ENCODE peak calls at places on chromosomes 5 and 9, in five cellular contexts. One of them, this sample, is unnamed.

GRCh38 chr9:129440394-129441186 is 180.3 kb downstream of the C9orf50 start:
- DNase-seq in transverse colon: no peak
- DNase-seq in HepG2: no peak
- DNase-seq in K562: no peak
- DNase-seq in stomach: no peak
- DNase-seq in this sample: no peak

GRCh38 chr9:1722404-1722803 is 292.7 kb upstream of the SMARCA2 start:
- DNase-seq in K562: no peak
- DNase-seq in HepG2: no peak
- DNase-seq in stomach: no peak
- DNase-seq in transverse colon: no peak
- DNase-seq in this sample: no peak

GRCh38 chr5:139148986-139149385 is 49.2 kb downstream of the SIL1 start:
- DNase-seq in transverse colon: no peak
- DNase-seq in K562: no peak
- DNase-seq in stomach: no peak
- DNase-seq in HepG2: no peak
- DNase-seq in this sample: no peak

GRCh38 chr9:125659954-125660353 is 47.1 kb downstream of the MAPKAP1 start:
- DNase-seq in HepG2: no peak
- DNase-seq in transverse colon: no peak
- DNase-seq in stomach: no peak
- DNase-seq in K562: no peak
- DNase-seq in this sample: no peak

GRCh38 chr9:131402738-131403492 is 9.0 kb downstream of the PRRC2B start:
- DNase-seq in K562: peak; percentile 1
- DNase-seq in stomach: peak; percentile 86
- DNase-seq in HepG2: peak; percentile 93
- DNase-seq in transverse colon: peak; percentile 79
- DNase-seq in this sample: peak; percentile 96

GRCh38 chr9:131618785-131619184 is 73.5 kb downstream of the PRRT1B start:
- DNase-seq in K562: no peak
- DNase-seq in stomach: no peak
- DNase-seq in transverse colon: no peak
- DNase-seq in HepG2: no peak
- DNase-seq in this sample: no peak

GRCh38 chr9:128383007-128383753 is 12.0 kb downstream of the URM1 start:
- DNase-seq in transverse colon: no peak
- DNase-seq in K562: no peak
- DNase-seq in stomach: no peak
- DNase-seq in HepG2: no peak
- DNase-seq in this sample: no peak

GRCh38 chr9:112029921-112030444 is 133.4 kb downstream of the UGCG start:
- DNase-seq in stomach: peak; percentile 37
- DNase-seq in K562: no peak
- DNase-seq in transverse colon: no peak
- DNase-seq in HepG2: peak; percentile 43
- DNase-seq in this sample: no peak

GRCh38 chr9:17807670-17808282 is 228.9 kb downstream of the SH3GL2 start:
- DNase-seq in HepG2: peak; percentile 23
- DNase-seq in stomach: peak; percentile 52
- DNase-seq in transverse colon: peak; percentile 27
- DNase-seq in K562: no peak
- DNase-seq in this sample: no peak

GRCh38 chr9:92407818-92408217 is 3.4 kb upstream of the OGN start:
- DNase-seq in K562: no peak
- DNase-seq in stomach: no peak
- DNase-seq in HepG2: no peak
- DNase-seq in transverse colon: no peak
- DNase-seq in this sample: no peak

GRCh38 chr5:129361441-129362025 is 98.6 kb upstream of the ADAMTS19 start:
- DNase-seq in transverse colon: no peak
- DNase-seq in stomach: no peak
- DNase-seq in K562: no peak
- DNase-seq in HepG2: no peak
- DNase-seq in this sample: no peak

GRCh38 chr9:127837346-127837745 is 17.1 kb downstream of the ENG start:
- DNase-seq in stomach: no peak
- DNase-seq in HepG2: no peak
- DNase-seq in transverse colon: no peak
- DNase-seq in K562: no peak
- DNase-seq in this sample: no peak

GRCh38 chr9:86795047-86795437 is 152.3 kb downstream of the GAS1 start:
- DNase-seq in HepG2: no peak
- DNase-seq in stomach: no peak
- DNase-seq in K562: no peak
- DNase-seq in transverse colon: no peak
- DNase-seq in this sample: no peak

GRCh38 chr5:132751444-132751843 is 4.2 kb downstream of the CCNI2 start:
- DNase-seq in stomach: no peak
- DNase-seq in HepG2: no peak
- DNase-seq in transverse colon: peak; percentile 10
- DNase-seq in K562: no peak
- DNase-seq in this sample: peak; percentile 84

GRCh38 chr9:72428329-72428728 is 63.3 kb upstream of the ZFAND5 start:
- DNase-seq in K562: no peak
- DNase-seq in HepG2: no peak
- DNase-seq in transverse colon: no peak
- DNase-seq in stomach: no peak
- DNase-seq in this sample: no peak

GRCh38 chr9:16289639-16290038 is 580.8 kb downstream of the BNC2 start:
- DNase-seq in transverse colon: no peak
- DNase-seq in HepG2: no peak
- DNase-seq in stomach: no peak
- DNase-seq in K562: no peak
- DNase-seq in this sample: no peak

GRCh38 chr5:95862636-95863382 is 40.3 kb upstream of the GLRX start:
- DNase-seq in stomach: no peak
- DNase-seq in transverse colon: no peak
- DNase-seq in HepG2: peak; percentile 96
- DNase-seq in K562: no peak
- DNase-seq in this sample: no peak

GRCh38 chr5:172805018-172805683 is 28.9 kb upstream of the ERGIC1 start:
- DNase-seq in transverse colon: no peak
- DNase-seq in stomach: no peak
- DNase-seq in K562: no peak
- DNase-seq in HepG2: no peak
- DNase-seq in this sample: no peak

GRCh38 chr9:134319306-134320194 is 6.7 kb upstream of the RXRA start:
- DNase-seq in transverse colon: no peak
- DNase-seq in stomach: no peak
- DNase-seq in HepG2: no peak
- DNase-seq in K562: no peak
- DNase-seq in this sample: peak; percentile 63

GRCh38 chr9:122205176-122205575 is 23.6 kb downstream of the LHX6 start:
- DNase-seq in stomach: no peak
- DNase-seq in K562: no peak
- DNase-seq in transverse colon: no peak
- DNase-seq in HepG2: no peak
- DNase-seq in this sample: no peak

GRCh38 chr5:163916376-163916775 is 411.0 kb downstream of the MAT2B start:
- DNase-seq in K562: no peak
- DNase-seq in stomach: no peak
- DNase-seq in HepG2: no peak
- DNase-seq in transverse colon: peak; percentile 39
- DNase-seq in this sample: no peak

GRCh38 chr5:180343846-180344327 is 9.2 kb downstream of the GFPT2 start:
- DNase-seq in K562: no peak
- DNase-seq in transverse colon: no peak
- DNase-seq in stomach: no peak
- DNase-seq in HepG2: no peak
- DNase-seq in this sample: peak; percentile 78

GRCh38 chr5:167945542-167946384 is 345.7 kb upstream of the WWC1 start:
- DNase-seq in stomach: no peak
- DNase-seq in HepG2: no peak
- DNase-seq in transverse colon: no peak
- DNase-seq in K562: no peak
- DNase-seq in this sample: no peak

GRCh38 chr9:126702501-126703329 is 89.0 kb downstream of the LMX1B start:
- DNase-seq in K562: peak; percentile 80
- DNase-seq in HepG2: no peak
- DNase-seq in transverse colon: no peak
- DNase-seq in stomach: no peak
- DNase-seq in this sample: peak; percentile 52

GRCh38 chr5:55533806-55534435 is 843 bp downstream of the PLPP1 start:
- DNase-seq in HepG2: peak; percentile 54
- DNase-seq in K562: no peak
- DNase-seq in stomach: peak; percentile 53
- DNase-seq in transverse colon: peak; percentile 53
- DNase-seq in this sample: no peak

GRCh38 chr9:69996947-69997346 is 46.7 kb upstream of the MAMDC2 start:
- DNase-seq in transverse colon: no peak
- DNase-seq in HepG2: no peak
- DNase-seq in K562: no peak
- DNase-seq in stomach: no peak
- DNase-seq in this sample: no peak

GRCh38 chr5:149658299-149658698 is 71.8 kb upstream of the PPARGC1B start:
- DNase-seq in HepG2: no peak
- DNase-seq in K562: no peak
- DNase-seq in transverse colon: no peak
- DNase-seq in stomach: peak; percentile 63
- DNase-seq in this sample: no peak

GRCh38 chr9:137504432-137504777 is 45.3 kb upstream of the NSMF start:
- DNase-seq in transverse colon: no peak
- DNase-seq in stomach: no peak
- DNase-seq in K562: no peak
- DNase-seq in HepG2: no peak
- DNase-seq in this sample: no peak

GRCh38 chr5:76620166-76620565 is 3.0 kb downstream of the F2RL2 start:
- DNase-seq in stomach: no peak
- DNase-seq in HepG2: no peak
- DNase-seq in transverse colon: no peak
- DNase-seq in K562: peak; percentile 40
- DNase-seq in this sample: no peak

GRCh38 chr5:98794414-98795080 is 21.1 kb downstream of the RGMB start:
- DNase-seq in K562: no peak
- DNase-seq in HepG2: no peak
- DNase-seq in transverse colon: no peak
- DNase-seq in stomach: no peak
- DNase-seq in this sample: no peak
- TF ChIP-seq POLR2A in K562: no peak
- TF ChIP-seq POLR2A in HepG2: no peak
- TF ChIP-seq POLR2A in transverse colon: no peak
- TF ChIP-seq POLR2A in stomach: no peak
- TF ChIP-seq POLR2A in this sample: no peak

GRCh38 chr5:158857376-158857775 is 242.3 kb downstream of the EBF1 start:
- DNase-seq in transverse colon: no peak
- DNase-seq in K562: no peak
- DNase-seq in stomach: no peak
- DNase-seq in HepG2: no peak
- DNase-seq in this sample: no peak

GRCh38 chr5:158858011-158858410 is 241.7 kb downstream of the EBF1 start:
- DNase-seq in transverse colon: no peak
- DNase-seq in K562: no peak
- DNase-seq in stomach: no peak
- DNase-seq in HepG2: no peak
- DNase-seq in this sample: no peak

GRCh38 chr5:158856794-158857193 is 242.9 kb downstream of the EBF1 start:
- DNase-seq in HepG2: no peak
- DNase-seq in stomach: no peak
- DNase-seq in transverse colon: no peak
- DNase-seq in K562: no peak
- DNase-seq in this sample: no peak

GRCh38 chr5:158860706-158861105 is 239.0 kb downstream of the EBF1 start:
- DNase-seq in K562: no peak
- DNase-seq in HepG2: no peak
- DNase-seq in transverse colon: no peak
- DNase-seq in stomach: no peak
- DNase-seq in this sample: no peak

GRCh38 chr5:158858746-158859145 is 241.0 kb downstream of the EBF1 start:
- DNase-seq in transverse colon: no peak
- DNase-seq in K562: no peak
- DNase-seq in HepG2: no peak
- DNase-seq in stomach: no peak
- DNase-seq in this sample: no peak
- H3K4me1 ChIP-seq in transverse colon: no peaks in the 10 kb centered on the region
- H3K4me1 ChIP-seq in K562: no peaks in the 10 kb centered on the region
- H3K4me1 ChIP-seq in HepG2: no peaks in the 10 kb centered on the region
- H3K4me1 ChIP-seq in stomach: no peaks in the 10 kb centered on the region
- H3K4me1 ChIP-seq in this sample: no peaks in the 10 kb centered on the region

DNA sequence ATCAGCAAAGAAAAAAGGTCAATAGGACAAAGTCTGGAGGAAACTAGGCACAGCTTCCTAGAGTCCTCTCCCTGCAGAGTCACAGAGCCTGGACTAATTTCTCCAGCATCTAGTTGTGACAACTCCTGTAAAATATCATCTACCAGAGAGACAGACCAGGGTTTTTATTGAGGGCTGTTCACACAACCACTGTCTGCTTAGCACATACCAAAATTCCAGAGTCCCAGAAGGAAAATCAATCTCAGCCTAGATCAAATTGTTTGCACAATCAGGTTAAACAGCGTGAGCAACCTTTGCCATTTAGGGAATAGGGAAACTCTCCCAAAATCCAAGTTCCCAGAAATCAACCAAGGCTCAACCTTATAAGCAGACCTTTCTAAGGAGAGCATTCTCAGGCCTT is 190.3 kb downstream of the SYK start:
- DNase-seq in HepG2: peak; percentile 5
- DNase-seq in stomach: no peak
- DNase-seq in transverse colon: no peak
- DNase-seq in K562: no peak
- DNase-seq in this sample: no peak
- TF ChIP-seq POLR2A in HepG2: no peak
- TF ChIP-seq POLR2A in stomach: no peak
- TF ChIP-seq POLR2A in transverse colon: no peak
- TF ChIP-seq POLR2A in K562: no peak
- TF ChIP-seq POLR2A in this sample: no peak

DNA sequence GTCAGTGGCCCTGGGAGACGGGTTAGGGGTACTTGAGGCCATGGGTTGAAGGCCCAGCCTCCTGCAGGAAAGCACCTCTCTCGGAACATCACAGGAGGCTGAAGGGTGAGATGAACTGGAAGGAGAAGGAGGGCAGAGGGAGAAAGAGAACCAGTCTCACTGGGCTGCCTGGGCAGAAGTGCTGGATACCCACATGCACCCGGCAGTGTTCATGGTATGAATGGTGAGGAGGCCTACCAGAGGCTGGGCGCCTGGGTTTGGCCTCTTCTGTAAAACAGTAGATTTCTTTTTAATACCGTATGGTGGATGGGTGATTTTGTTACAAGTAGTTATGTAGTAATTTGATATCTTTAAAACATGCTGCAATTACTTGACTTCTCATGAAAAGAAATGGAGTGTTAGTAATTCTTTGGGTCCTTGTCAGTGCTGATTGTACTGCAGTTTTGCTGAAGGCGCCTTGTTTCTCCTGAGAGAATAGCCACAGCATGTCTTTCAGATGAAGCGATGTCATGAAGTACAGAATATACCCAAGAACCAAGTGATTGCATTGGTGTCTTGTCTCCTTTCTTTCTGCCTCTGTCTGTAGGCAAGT is 258.6 kb downstream of the FANCC start:
- DNase-seq in stomach: no peak
- DNase-seq in transverse colon: no peak
- DNase-seq in K562: no peak
- DNase-seq in HepG2: no peak
- DNase-seq in this sample: no peak
- H3K4me1 ChIP-seq in stomach: peaks cover 100% of the 10 kb centered on the region
- H3K4me1 ChIP-seq in transverse colon: peaks cover 11% of the 10 kb centered on the region
- H3K4me1 ChIP-seq in K562: no peaks in the 10 kb centered on the region
- H3K4me1 ChIP-seq in HepG2: peaks cover 92% of the 10 kb centered on the region
- H3K4me1 ChIP-seq in this sample: peaks cover 100% of the 10 kb centered on the region